ENCODE peak calls at places on chromosomes 6 and 20, in four cellular contexts. E, Z, P and C are unnamed samples.

GRCh38 chr20:61082700-61083099 is 169.4 kb upstream of the CDH4 start:
- DNase-seq in E (no peak), Z (no peak), P (no peak), C (no peak)

GRCh38 chr20:51700809-51701285 is 67.3 kb downstream of the ATP9A start:
- DNase-seq in E (no peak), Z (peak), P (no peak), C (peak)

GRCh38 chr6:85006362-85006761 is 242.0 kb upstream of the TBX18 start:
- DNase-seq in E (no peak), Z (no peak), P (no peak), C (no peak)

GRCh38 chr20:23374441-23374840 is 12.5 kb downstream of the GZF1 start:
- DNase-seq in E (no peak), Z (no peak), P (no peak), C (no peak)

GRCh38 chr6:36432151-36432633 is 10.5 kb downstream of the PXT1 start:
- DNase-seq in E (no peak), Z (no peak), P (no peak), C (no peak)

GRCh38 chr20:22491188-22491500 is 93.2 kb downstream of the FOXA2 start:
- DNase-seq in E (no peak), Z (no peak), P (no peak), C (no peak)

GRCh38 chr6:107740496-107741190 is 83.5 kb downstream of the SCML4 start:
- DNase-seq in E (no peak), Z (no peak), P (no peak), C (peak)

GRCh38 chr20:62476074-62476838 is 461 bp upstream of the GATA5 start:
- DNase-seq in E (no peak), Z (no peak), P (no peak), C (no peak)

GRCh38 chr6:36847152-36847551 is 7.9 kb upstream of the CPNE5 start:
- DNase-seq in E (no peak), Z (no peak), P (no peak), C (no peak)

GRCh38 chr6:1502041-1502440 is 107.7 kb upstream of the FOXC1 start:
- DNase-seq in E (no peak), Z (no peak), P (no peak), C (no peak)

GRCh38 chr20:58715709-58716475 is 23.3 kb downstream of the NPEPL1 start:
- DNase-seq in E (peak), Z (peak), P (no peak), C (peak)

GRCh38 chr6:18501313-18502013 is 114.3 kb downstream of the RNF144B start:
- DNase-seq in E (peak), Z (no peak), P (no peak), C (peak)

GRCh38 chr6:35089935-35090505 is 51.1 kb downstream of the TCP11 start:
- DNase-seq in E (no peak), Z (peak), P (no peak), C (peak)

GRCh38 chr6:79719248-79719975 is 88.3 kb downstream of the SH3BGRL2 start:
- DNase-seq in E (no peak), Z (no peak), P (no peak), C (no peak)

GRCh38 chr6:14079433-14079832 is 38.1 kb upstream of the CD83 start:
- DNase-seq in E (no peak), Z (no peak), P (no peak), C (no peak)

GRCh38 chr6:2870046-2870636 is 28.5 kb upstream of the SERPINB1 start:
- DNase-seq in E (no peak), Z (no peak), P (no peak), C (no peak)

GRCh38 chr6:33112148-33112547 is 36.4 kb downstream of the HLA-DPB1 start:
- DNase-seq in E (no peak), Z (peak), P (no peak), C (no peak)

GRCh38 chr20:8293791-8294190 is 161.7 kb downstream of the PLCB1 start:
- DNase-seq in E (no peak), Z (no peak), P (no peak), C (no peak)

GRCh38 chr20:48658198-48658476 is 169.7 kb downstream of the PREX1 start:
- DNase-seq in E (no peak), Z (no peak), P (no peak), C (no peak)

GRCh38 chr20:48658505-48658904 is 169.3 kb downstream of the PREX1 start:
- DNase-seq in E (no peak), Z (no peak), P (no peak), C (no peak)

GRCh38 chr20:48656661-48657211 is 171.1 kb downstream of the PREX1 start:
- DNase-seq in E (no peak), Z (no peak), P (no peak), C (no peak)

GRCh38 chr20:48656120-48656519 is 171.7 kb downstream of the PREX1 start:
- DNase-seq in E (no peak), Z (no peak), P (no peak), C (no peak)

GRCh38 chr20:48657426-48658197 is 170.2 kb downstream of the PREX1 start:
- DNase-seq in E (peak), Z (peak), P (peak), C (peak)
- H3K27ac ChIP-seq in E (no peak), Z (no peak), P (no peak), C (no peak)

GRCh38 chr6:168721571-168721970 is 280.6 kb downstream of the SMOC2 start:
- DNase-seq in E (no peak), Z (no peak), P (no peak), C (no peak)
- H3K27ac ChIP-seq in E (no peak), Z (no peak), P (no peak), C (no peak)

GRCh38 chr6:6826961-6827360 is 238.4 kb downstream of the LY86 start:
- DNase-seq in E (no peak), Z (no peak), P (no peak), C (no peak)
- H3K27ac ChIP-seq in E (no peak), Z (no peak), P (no peak), C (no peak)

GRCh38 chr20:50428463-50428828 is 81.7 kb upstream of the PTPN1 start:
- DNase-seq in E (no peak), Z (no peak), P (no peak), C (no peak)
- H3K27ac ChIP-seq in E (no peak), Z (no peak), P (no peak), C (no peak)

GRCh38 chr20:53752583-53752970 is 158.9 kb upstream of the ZNF217 start:
- DNase-seq in E (no peak), Z (no peak), P (no peak), C (no peak)
- H3K27ac ChIP-seq in E (no peak), Z (peak), P (no peak), C (peak)